ENCODE peak calls at places on chromosomes 7 and 10, in six cellular contexts. A is endothelial cell, L is fibroblast of villous mesenchyme, U is MCF 10A, X is neural crest cell, B is neural progenitor cell. I is an unnamed sample.
A peak's percentile ranks its signal among the peaks of the same experiment; 100 is the strongest.

GRCh38 chr7:2010101-2010500 is 222.6 kb downstream of the MAD1L1 start:
- DNase-seq in A (no peak), L (no peak), U (no peak), X (no peak), B (no peak), I (peak; percentile 8)

GRCh38 chr10:105974803-105975456 is 1189.6 kb downstream of the SORCS1 start:
- DNase-seq in A (peak; percentile 31), L (peak; percentile 34), U (peak; percentile 66), X (peak; percentile 20), B (peak; percentile 56), I (peak; percentile 54)

GRCh38 chr7:148501707-148502139 is 88.8 kb upstream of the C7orf33 start:
- DNase-seq in A (no peak), L (no peak), U (no peak), X (peak; percentile 52), B (peak; percentile 58), I (peak; percentile 28)

GRCh38 chr7:135510603-135511183 is 791 bp upstream of the CNOT4 start:
- DNase-seq in A (no peak), L (peak; percentile 36), U (peak; percentile 36), X (peak; percentile 1), B (peak; percentile 3), I (no peak)

GRCh38 chr10:131274133-131274880 is 37.2 kb downstream of the TCERG1L start:
- DNase-seq in A (no peak), L (no peak), U (no peak), X (no peak), B (no peak), I (no peak)

GRCh38 chr7:107622937-107623336 is 37.7 kb upstream of the SLC26A4 start:
- DNase-seq in A (no peak), L (peak; percentile 34), U (no peak), X (no peak), B (no peak), I (no peak)

GRCh38 chr7:4959881-4960280 is 894 bp upstream of the MMD2 start:
- DNase-seq in A (no peak), L (no peak), U (no peak), X (no peak), B (no peak), I (no peak)

GRCh38 chr10:119305860-119306513 is 98.6 kb downstream of the GRK5 start:
- DNase-seq in A (no peak), L (peak; percentile 99), U (peak; percentile 98), X (no peak), B (no peak), I (no peak)

GRCh38 chr7:157660971-157661610 is 324.3 kb downstream of the DNAJB6 start:
- DNase-seq in A (no peak), L (no peak), U (no peak), X (no peak), B (no peak), I (no peak)

GRCh38 chr10:118304521-118304920 is 37.6 kb downstream of the FAM204A start:
- DNase-seq in A (no peak), L (no peak), U (no peak), X (no peak), B (no peak), I (no peak)

GRCh38 chr7:101096331-101096956 is 11.2 kb downstream of the TRIM56 start:
- DNase-seq in A (no peak), L (no peak), U (no peak), X (no peak), B (no peak), I (no peak)

GRCh38 chr7:134890246-134891240 is 95.8 kb upstream of the AGBL3 start:
- DNase-seq in A (peak; percentile 11), L (peak; percentile 79), U (peak; percentile 87), X (no peak), B (no peak), I (peak; percentile 44)

GRCh38 chr10:4205113-4205512 is 420.1 kb upstream of the KLF6 start:
- DNase-seq in A (no peak), L (no peak), U (no peak), X (no peak), B (no peak), I (no peak)

GRCh38 chr10:124467165-124467564 is 5.5 kb downstream of the LHPP start:
- DNase-seq in A (no peak), L (no peak), U (no peak), X (no peak), B (no peak), I (no peak)

GRCh38 chr10:72904806-72905205 is 11.3 kb downstream of the OIT3 start:
- DNase-seq in A (no peak), L (no peak), U (no peak), X (no peak), B (no peak), I (no peak)

GRCh38 chr10:132939957-132940790 is 2.2 kb downstream of the CFAP46 start:
- DNase-seq in A (peak; percentile 72), L (peak; percentile 39), U (no peak), X (peak; percentile 67), B (peak; percentile 73), I (peak; percentile 85)

GRCh38 chr10:71084061-71084817 is 128.1 kb upstream of the UNC5B start:
- DNase-seq in A (no peak), L (no peak), U (no peak), X (no peak), B (no peak), I (no peak)

GRCh38 chr7:2099036-2099957 is 133.4 kb downstream of the MAD1L1 start:
- DNase-seq in A (no peak), L (no peak), U (no peak), X (no peak), B (no peak), I (no peak)

GRCh38 chr10:97332586-97333350 is 1.8 kb downstream of the FRAT2 start:
- DNase-seq in A (peak; percentile 43), L (peak; percentile 88), U (peak; percentile 82), X (no peak), B (peak; percentile 62), I (no peak)

GRCh38 chr7:102463841-102464576 is 654 bp downstream of the ALKBH4 start:
- DNase-seq in A (no peak), L (peak; percentile 6), U (no peak), X (no peak), B (peak; percentile 29), I (no peak)

GRCh38 chr7:102468416-102469350 is 3.9 kb downstream of the LRWD1 start:
- DNase-seq in A (no peak), L (no peak), U (no peak), X (no peak), B (no peak), I (peak; percentile 10)

GRCh38 chr7:102467581-102468415 is 3.0 kb downstream of the LRWD1 start:
- DNase-seq in A (no peak), L (no peak), U (no peak), X (no peak), B (no peak), I (peak; percentile 11)

GRCh38 chr7:102466097-102466496 is 1.3 kb downstream of the LRWD1 start:
- DNase-seq in A (no peak), L (no peak), U (no peak), X (no peak), B (no peak), I (no peak)

GRCh38 chr7:102464577-102465280 is at the start of the genes ALKBH4 and LRWD1:
- DNase-seq in A (peak; percentile 93), L (peak; percentile 89), U (peak; percentile 88), X (peak; percentile 90), B (peak; percentile 96), I (peak; percentile 96)
- TF ChIP-seq CTCF in A (peak; percentile 19), L (peak; percentile 16), U (no peak), X (peak; percentile 21), B (peak; percentile 33), I (no peak)

DNA sequence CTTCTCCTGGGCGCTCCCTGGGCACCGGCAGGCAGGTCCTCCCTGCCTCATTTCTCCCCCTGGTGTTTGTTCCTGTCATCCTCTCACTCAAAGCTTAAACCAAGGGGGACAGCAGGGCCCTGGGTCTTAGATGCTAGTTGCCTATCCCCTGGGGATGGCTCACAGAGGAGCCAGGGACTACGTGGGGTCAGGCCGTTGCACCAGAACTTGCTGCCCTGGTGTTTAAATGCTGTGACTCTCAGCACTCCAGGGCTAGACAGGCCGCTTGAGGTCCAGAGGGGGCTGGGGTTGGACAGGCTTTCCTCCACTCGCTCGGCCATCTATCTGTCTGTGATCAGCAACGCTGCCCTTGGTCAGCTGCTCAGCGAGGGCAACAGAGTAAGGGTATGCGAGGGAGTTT is 340.3 kb downstream of the CXCL12 start:
- DNase-seq in A (no peak), L (no peak), U (no peak), X (no peak), B (no peak), I (no peak)
- TF ChIP-seq CTCF in A (no peak), L (no peak), U (no peak), X (no peak), B (peak; percentile 8), I (no peak)

GRCh38 chr7:15524077-15524476 is 37.7 kb downstream of the AGMO start:
- DNase-seq in A (no peak), L (no peak), U (no peak), X (no peak), B (no peak), I (no peak)
- TF ChIP-seq CTCF in A (no peak), L (no peak), U (no peak), X (peak; percentile 39), B (no peak), I (peak; percentile 28)

GRCh38 chr7:9600974-9601373 is 1167.6 kb downstream of the NXPH1 start:
- DNase-seq in A (peak; percentile 65), L (no peak), U (peak; percentile 9), X (no peak), B (peak; percentile 48), I (peak; percentile 38)
- TF ChIP-seq CTCF in A (peak; percentile 53), L (no peak), U (no peak), X (peak; percentile 47), B (peak; percentile 66), I (peak; percentile 33)

GRCh38 chr10:89555688-89556445 is 20.5 kb upstream of the SLC16A12 start:
- DNase-seq in A (no peak), L (no peak), U (peak; percentile 33), X (no peak), B (no peak), I (no peak)
- TF ChIP-seq CTCF in A (no peak), L (peak; percentile 22), U (peak; percentile 34), X (no peak), B (peak; percentile 14), I (no peak)